ENCODE peak calls at places on chromosomes 4 and X, in four cellular contexts. J is RCC 7860, L is naive B cell, S is T-helper 2 cell. B is an unnamed sample.

GRCh38 chr4:82005153-82005552 is 368.6 kb downstream of the HNRNPD start:
- DNase-seq in L (no peak), J (no peak), S (no peak), B (no peak)

GRCh38 chrX:111869639-111870034 is 6.3 kb upstream of the TRPC5OS start:
- DNase-seq in S (no peak), J (peak), L (no peak), B (no peak)

GRCh38 chrX:34401411-34401810 is 255.7 kb downstream of the TMEM47 start:
- DNase-seq in L (no peak), J (no peak), S (no peak), B (no peak)

GRCh38 chr4:153207561-153207960 is 3.3 kb downstream of the TRIM2 start:
- DNase-seq in S (no peak), J (no peak), L (no peak), B (no peak)

GRCh38 chrX:20594985-20595384 is 328.3 kb upstream of the RPS6KA3 start:
- DNase-seq in S (no peak), J (peak), L (no peak), B (no peak)

GRCh38 chr4:6926681-6927478 is 17.3 kb downstream of the TBC1D14 start:
- DNase-seq in L (no peak), S (peak), J (peak), B (no peak)

GRCh38 chr4:41125558-41126311 is 88.6 kb downstream of the APBB2 start:
- DNase-seq in L (no peak), S (no peak), J (no peak), B (no peak)

GRCh38 chr4:14167876-14168510 is 540.5 kb upstream of the BOD1L1 start:
- DNase-seq in L (no peak), J (no peak), S (no peak), B (no peak)

GRCh38 chr4:81470456-81471327 is 1.0 kb downstream of the RASGEF1B start:
- DNase-seq in S (peak), L (peak), J (no peak), B (peak)

GRCh38 chr4:180598281-180598680 is 1644.9 kb upstream of the TENM3 start:
- DNase-seq in J (peak), S (no peak), L (no peak), B (no peak)

GRCh38 chr4:72340803-72341431 is 228.1 kb downstream of the ADAMTS3 start:
- DNase-seq in S (no peak), J (no peak), L (no peak), B (no peak)

GRCh38 chrX:145178268-145178667 is 69.0 kb upstream of the SPANXN1 start:
- DNase-seq in L (no peak), J (peak), S (no peak), B (no peak)

GRCh38 chr4:107742196-107742595 is 22.2 kb upstream of the PAPSS1 start:
- DNase-seq in J (no peak), L (no peak), S (no peak), B (no peak)

GRCh38 chr4:6658635-6659075 is 18.2 kb downstream of the MRFAP1 start:
- DNase-seq in L (peak), J (no peak), S (peak), B (peak)

GRCh38 chr4:89835413-89835812 is 1.5 kb downstream of the SNCA start:
- DNase-seq in J (no peak), S (no peak), L (no peak), B (no peak)

GRCh38 chrX:54397113-54397512 is 39.3 kb upstream of the WNK3 start:
- DNase-seq in L (no peak), S (no peak), J (no peak), B (no peak)

GRCh38 chr4:27791640-27792039 is 931.0 kb downstream of the STIM2 start:
- DNase-seq in L (no peak), J (peak), S (no peak), B (no peak)

GRCh38 chrX:30618160-30618765 is 35.0 kb upstream of the GK start:
- DNase-seq in L (no peak), J (no peak), S (no peak), B (no peak)

GRCh38 chrX:71251456-71251973 is 2.4 kb downstream of the ZMYM3 start:
- DNase-seq in J (no peak), L (no peak), S (no peak), B (no peak)

GRCh38 chrX:40085086-40085551 is 12.6 kb downstream of the BCOR start:
- DNase-seq in L (no peak), S (no peak), J (no peak), B (no peak)

GRCh38 chrX:54246866-54247265 is 63.8 kb upstream of the FAM120C start:
- DNase-seq in S (no peak), L (no peak), J (no peak), B (no peak)

GRCh38 chr4:86043755-86044592 is 315.9 kb downstream of the MAPK10 start:
- DNase-seq in L (peak), S (no peak), J (peak), B (no peak)

GRCh38 chr4:112287258-112287873 is 1.7 kb upstream of the TIFA start:
- DNase-seq in J (no peak), S (no peak), L (peak), B (peak)

GRCh38 chr4:51942833-51943215 is 77.3 kb downstream of the LRRC66 start:
- DNase-seq in L (no peak), S (no peak), J (no peak), B (no peak)

GRCh38 chr4:90012918-90013317 is 114.3 kb upstream of the CCSER1 start:
- DNase-seq in J (no peak), S (no peak), L (no peak), B (no peak)

GRCh38 chr4:176805155-176805554 is 12.4 kb upstream of the VEGFC start:
- DNase-seq in J (no peak), S (no peak), L (no peak), B (no peak)

GRCh38 chr4:7988437-7988836 is 48.8 kb upstream of the AFAP1 start:
- DNase-seq in J (no peak), S (no peak), L (no peak), B (no peak)

GRCh38 chr4:180028682-180029081 is 2214.5 kb upstream of the TENM3 start:
- DNase-seq in J (no peak), S (no peak), L (peak), B (no peak)

GRCh38 chrX:48003367-48003757 is 427 bp downstream of the ZNF182 start:
- DNase-seq in L (peak), S (no peak), J (no peak), B (no peak)

GRCh38 chrX:39724544-39724943 is 373.2 kb downstream of the BCOR start:
- DNase-seq in L (no peak), J (no peak), S (no peak), B (no peak)

GRCh38 chrX:12949205-12949926 is 25.5 kb upstream of the TMSB4X start:
- DNase-seq in J (no peak), S (no peak), L (no peak), B (no peak)

GRCh38 chr4:185359767-185360446 is 35.8 kb downstream of the LRP2BP start:
- DNase-seq in S (no peak), J (no peak), L (no peak), B (no peak)

GRCh38 chr4:56908206-56909082 is 744 bp downstream of the REST start:
- DNase-seq in J (peak), S (peak), L (peak), B (peak)

GRCh38 chrX:41789374-41789773 is 65.4 kb downstream of the GPR82 start:
- DNase-seq in J (no peak), S (no peak), L (no peak), B (no peak)

GRCh38 chrX:10557166-10557565 is 63.2 kb downstream of the MID1 start:
- DNase-seq in S (no peak), L (no peak), J (no peak), B (no peak)

GRCh38 chr4:78081541-78081940 is 24.4 kb downstream of the FRAS1 start:
- DNase-seq in J (no peak), L (no peak), S (no peak), B (no peak)

GRCh38 chrX:72046447-72046846 is 85.3 kb downstream of the RTL5 start:
- DNase-seq in S (no peak), L (no peak), J (no peak), B (no peak)

GRCh38 chr4:184424993-184425758 is 49.2 kb downstream of the IRF2 start:
- DNase-seq in J (no peak), S (no peak), L (no peak), B (no peak)